ENCODE peak calls at places on chromosome 18, in five cellular contexts. One of them, this sample, is unnamed.
A peak's percentile ranks its signal among the peaks of the same experiment; 100 is the strongest.

GRCh38 chr18:22559414-22560282 is 141.9 kb upstream of the CTAGE1 start:
- DNase-seq in DND-41: no peak
- DNase-seq in foreskin fibroblast: peak; percentile 49
- DNase-seq in A549: peak; percentile 50
- DNase-seq in dorsolateral prefrontal cortex: no peak
- DNase-seq in this sample: no peak

GRCh38 chr18:23784811-23785245 is 95.6 kb downstream of the LAMA3 start:
- DNase-seq in A549: no peak
- DNase-seq in DND-41: no peak
- DNase-seq in foreskin fibroblast: peak; percentile 87
- DNase-seq in dorsolateral prefrontal cortex: no peak
- DNase-seq in this sample: peak; percentile 82

GRCh38 chr18:63260075-63260754 is 59.4 kb downstream of the BCL2 start:
- DNase-seq in A549: no peak
- DNase-seq in foreskin fibroblast: no peak
- DNase-seq in DND-41: no peak
- DNase-seq in dorsolateral prefrontal cortex: no peak
- DNase-seq in this sample: no peak

GRCh38 chr18:8849696-8850095 is 144.3 kb downstream of the MTCL1 start:
- DNase-seq in DND-41: no peak
- DNase-seq in A549: no peak
- DNase-seq in dorsolateral prefrontal cortex: no peak
- DNase-seq in foreskin fibroblast: peak; percentile 27
- DNase-seq in this sample: no peak

GRCh38 chr18:79870369-79871025 is 72.8 kb downstream of the KCNG2 start:
- DNase-seq in foreskin fibroblast: no peak
- DNase-seq in dorsolateral prefrontal cortex: peak; percentile 74
- DNase-seq in A549: no peak
- DNase-seq in DND-41: no peak
- DNase-seq in this sample: no peak

GRCh38 chr18:49368876-49369440 is 91.5 kb downstream of the DYM start:
- DNase-seq in foreskin fibroblast: no peak
- DNase-seq in DND-41: no peak
- DNase-seq in A549: no peak
- DNase-seq in dorsolateral prefrontal cortex: no peak
- DNase-seq in this sample: no peak

GRCh38 chr18:51169731-51170130 is 27.8 kb downstream of the MEX3C start:
- DNase-seq in foreskin fibroblast: no peak
- DNase-seq in dorsolateral prefrontal cortex: no peak
- DNase-seq in DND-41: no peak
- DNase-seq in A549: no peak
- DNase-seq in this sample: no peak

GRCh38 chr18:79019876-79020275 is 40.3 kb downstream of the SALL3 start:
- DNase-seq in DND-41: no peak
- DNase-seq in dorsolateral prefrontal cortex: no peak
- DNase-seq in A549: no peak
- DNase-seq in foreskin fibroblast: no peak
- DNase-seq in this sample: no peak

GRCh38 chr18:28281400-28281799 is 104.5 kb upstream of the CDH2 start:
- DNase-seq in DND-41: no peak
- DNase-seq in dorsolateral prefrontal cortex: no peak
- DNase-seq in A549: no peak
- DNase-seq in foreskin fibroblast: no peak
- DNase-seq in this sample: no peak

GRCh38 chr18:24514439-24514838 is 54.0 kb downstream of the HRH4 start:
- DNase-seq in foreskin fibroblast: no peak
- DNase-seq in A549: peak; percentile 48
- DNase-seq in dorsolateral prefrontal cortex: no peak
- DNase-seq in DND-41: no peak
- DNase-seq in this sample: no peak

GRCh38 chr18:33495278-33495677 is 54.8 kb upstream of the CCDC178 start:
- DNase-seq in dorsolateral prefrontal cortex: peak; percentile 19
- DNase-seq in foreskin fibroblast: no peak
- DNase-seq in A549: no peak
- DNase-seq in DND-41: no peak
- DNase-seq in this sample: no peak

GRCh38 chr18:46704816-46705215 is 47.8 kb upstream of the LOXHD1 start:
- DNase-seq in DND-41: no peak
- DNase-seq in A549: no peak
- DNase-seq in dorsolateral prefrontal cortex: no peak
- DNase-seq in foreskin fibroblast: no peak
- DNase-seq in this sample: no peak

GRCh38 chr18:1048048-1048447 is 143.4 kb downstream of the ADCYAP1 start:
- DNase-seq in foreskin fibroblast: no peak
- DNase-seq in A549: no peak
- DNase-seq in DND-41: no peak
- DNase-seq in dorsolateral prefrontal cortex: no peak
- DNase-seq in this sample: no peak

GRCh38 chr18:25253779-25254178 is 98.2 kb downstream of the ZNF521 start:
- DNase-seq in DND-41: no peak
- DNase-seq in foreskin fibroblast: peak; percentile 20
- DNase-seq in dorsolateral prefrontal cortex: no peak
- DNase-seq in A549: no peak
- DNase-seq in this sample: no peak

GRCh38 chr18:70499218-70499691 is 210.4 kb downstream of the SOCS6 start:
- DNase-seq in dorsolateral prefrontal cortex: no peak
- DNase-seq in A549: no peak
- DNase-seq in DND-41: no peak
- DNase-seq in foreskin fibroblast: no peak
- DNase-seq in this sample: no peak

GRCh38 chr18:45628979-45629958 is 14.0 kb downstream of the SLC14A2 start:
- DNase-seq in foreskin fibroblast: no peak
- DNase-seq in dorsolateral prefrontal cortex: no peak
- DNase-seq in DND-41: no peak
- DNase-seq in A549: no peak
- DNase-seq in this sample: no peak

GRCh38 chr18:45166341-45167108 is 448.8 kb upstream of the SLC14A2 start:
- DNase-seq in DND-41: no peak
- DNase-seq in dorsolateral prefrontal cortex: no peak
- DNase-seq in foreskin fibroblast: peak; percentile 96
- DNase-seq in A549: peak; percentile 5
- DNase-seq in this sample: peak; percentile 89

GRCh38 chr18:59701272-59701671 is 4.0 kb upstream of the CCBE1 start:
- DNase-seq in dorsolateral prefrontal cortex: no peak
- DNase-seq in foreskin fibroblast: no peak
- DNase-seq in A549: no peak
- DNase-seq in DND-41: no peak
- DNase-seq in this sample: no peak

GRCh38 chr18:28079883-28080282 is 97.0 kb downstream of the CDH2 start:
- DNase-seq in A549: no peak
- DNase-seq in DND-41: no peak
- DNase-seq in dorsolateral prefrontal cortex: no peak
- DNase-seq in foreskin fibroblast: no peak
- DNase-seq in this sample: no peak

This sample was measured in GM04504.